ENCODE peak calls at places on chromosomes 5 and 9, in ten cellular contexts. E is brain microvascular endothelial cell, O is DND-41, V is PC-3, W is choroid plexus epithelial cell, J is psoas muscle, M is esophagus muscularis mucosa, N is spleen, T is tibial artery, L is BE2C. Q is an unnamed sample.

GRCh38 chr9:129081388-129081889 is 528 bp downstream of the DOLPP1 start:
- DNase-seq in L (no peak), M (no peak), E (no peak), O (no peak), N (peak; percentile 82), T (no peak), W (no peak), J (no peak), V (no peak), Q (no peak)

GRCh38 chr9:79572032-79572890 is 496 bp downstream of the TLE4 start:
- DNase-seq in L (peak; percentile 63), O (peak; percentile 24), W (peak; percentile 49), M (peak; percentile 91), J (peak; percentile 80), T (peak; percentile 34), E (peak; percentile 36), V (peak; percentile 39), N (peak; percentile 92), Q (peak; percentile 48)

GRCh38 chr5:175508896-175509295 is 30.5 kb downstream of the SFXN1 start:
- DNase-seq in T (no peak), W (no peak), J (no peak), M (no peak), E (no peak), O (no peak), N (no peak), L (no peak), V (no peak), Q (no peak)

GRCh38 chr9:69324549-69325401 is at the start of gene ENTREP1:
- DNase-seq in J (peak; percentile 87), E (no peak), O (no peak), N (peak; percentile 84), W (peak; percentile 10), L (peak; percentile 33), M (no peak), T (peak; percentile 32), V (peak; percentile 52), Q (peak; percentile 28)

GRCh38 chr9:120947222-120947621 is 20.6 kb upstream of the TRAF1 start:
- DNase-seq in L (no peak), M (no peak), J (no peak), T (no peak), W (no peak), V (peak; percentile 53), O (no peak), N (no peak), E (no peak), Q (no peak)

GRCh38 chr5:177565046-177565445 is 10.7 kb upstream of the FAM193B start:
- DNase-seq in N (no peak), J (no peak), V (no peak), M (no peak), T (no peak), O (no peak), L (no peak), E (no peak), W (no peak), Q (no peak)

GRCh38 chr9:86099695-86100364 is 472 bp upstream of the GOLM1 start:
- DNase-seq in T (peak; percentile 48), E (peak; percentile 63), O (no peak), J (no peak), V (peak; percentile 56), N (no peak), L (no peak), W (peak; percentile 74), M (no peak), Q (peak; percentile 22)

GRCh38 chr5:554284-554988 is 30.2 kb upstream of the SLC9A3 start:
- DNase-seq in V (no peak), E (no peak), J (no peak), M (no peak), T (peak; percentile 3), N (no peak), W (no peak), O (no peak), L (peak; percentile 2), Q (no peak)

GRCh38 chr9:126157826-126158431 is 168.7 kb upstream of the MVB12B start:
- DNase-seq in T (no peak), L (no peak), N (peak; percentile 22), O (no peak), V (no peak), W (no peak), E (no peak), M (peak; percentile 81), J (no peak), Q (no peak)

GRCh38 chr5:96067902-96068614 is 106.4 kb upstream of the ELL2 start:
- DNase-seq in O (no peak), E (peak; percentile 97), V (peak; percentile 90), T (no peak), L (no peak), M (no peak), W (peak; percentile 92), J (no peak), N (no peak), Q (no peak)

GRCh38 chr5:53403758-53404157 is 76.7 kb upstream of the FST start:
- DNase-seq in E (peak; percentile 50), M (no peak), N (no peak), L (no peak), V (no peak), J (no peak), W (peak; percentile 23), O (no peak), T (no peak), Q (no peak)

GRCh38 chr5:128498844-128499455 is 39.1 kb downstream of the FBN2 start:
- DNase-seq in N (no peak), E (peak; percentile 53), L (peak; percentile 12), W (peak; percentile 90), V (peak; percentile 70), O (no peak), T (no peak), M (no peak), J (no peak), Q (no peak)

GRCh38 chr5:146816775-146817387 is 61.7 kb downstream of the PPP2R2B start:
- DNase-seq in W (no peak), O (no peak), J (no peak), L (no peak), M (no peak), T (no peak), E (no peak), N (no peak), V (no peak), Q (no peak)

GRCh38 chr5:99949361-99949760 is 585.8 kb upstream of the FAM174A start:
- DNase-seq in M (no peak), J (no peak), N (peak; percentile 40), W (no peak), E (no peak), T (no peak), L (no peak), V (no peak), O (no peak), Q (no peak)

GRCh38 chr5:14700478-14701436 is 36.2 kb downstream of the OTULIN start:
- DNase-seq in E (no peak), N (no peak), M (no peak), V (no peak), L (no peak), O (no peak), J (no peak), W (peak; percentile 36), T (no peak), Q (no peak)

GRCh38 chr5:156147251-156147947 is 179.6 kb upstream of the SGCD start:
- DNase-seq in J (no peak), T (no peak), V (no peak), E (no peak), W (peak; percentile 1), O (no peak), N (no peak), L (no peak), M (no peak), Q (no peak)

GRCh38 chr5:36689225-36689624 is 82.8 kb downstream of the SLC1A3 start:
- DNase-seq in O (no peak), T (no peak), V (no peak), N (no peak), M (no peak), L (no peak), W (peak; percentile 55), E (no peak), J (no peak), Q (no peak)

GRCh38 chr5:126915496-126915895 is 114.9 kb downstream of the MARCHF3 start:
- DNase-seq in T (no peak), M (no peak), L (no peak), J (no peak), O (no peak), V (no peak), W (no peak), E (no peak), N (no peak), Q (no peak)
- TF ChIP-seq CTCF in T (no peak), M (no peak), L (no peak), J (no peak), O (no peak), V (no peak), W (no peak), E (no peak), N (no peak), Q (no peak)

DNA sequence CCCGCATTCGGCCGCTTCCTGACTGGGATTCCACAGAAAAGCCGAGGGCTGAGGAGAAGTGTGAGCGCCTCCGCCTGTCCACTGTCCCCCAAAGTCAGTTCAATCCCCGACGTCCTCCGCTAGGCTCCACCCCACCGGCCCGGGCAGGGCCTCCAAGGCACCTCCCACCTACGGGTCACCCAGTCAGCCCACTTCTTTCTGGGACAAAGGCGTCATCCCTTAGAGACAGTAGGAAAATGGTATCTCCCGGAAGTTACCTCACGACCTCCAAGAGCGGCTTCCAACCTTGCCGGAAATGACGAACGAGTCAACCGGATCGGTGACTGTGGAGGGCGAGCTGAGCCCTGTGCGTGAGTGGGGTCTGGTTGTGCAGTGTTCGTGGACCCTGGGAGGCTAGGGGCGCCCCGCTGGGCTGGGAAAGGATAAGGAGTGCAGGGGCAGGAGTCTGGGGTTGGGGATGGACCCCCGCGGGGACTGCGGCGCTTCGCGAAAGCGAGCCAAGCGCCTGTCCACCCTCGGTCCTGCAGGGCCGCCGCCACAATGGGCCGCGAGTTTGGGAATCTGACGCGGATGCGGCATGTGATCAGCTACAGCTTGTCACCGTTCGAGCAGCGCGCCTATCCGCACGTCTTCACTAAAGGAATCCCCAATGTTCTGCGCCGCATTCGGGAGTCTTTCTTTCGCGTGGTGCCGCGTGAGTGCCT is at the start of the genes GDF9 and UQCRQ:
- DNase-seq in J (peak; percentile 97), O (peak; percentile 94), N (peak; percentile 97), L (peak; percentile 96), E (peak; percentile 99), T (peak; percentile 95), V (peak; percentile 97), M (peak; percentile 98), W (peak; percentile 100), Q (peak; percentile 82)
- TF ChIP-seq CTCF in J (peak; percentile 12), O (peak; percentile 39), N (peak; percentile 13), L (peak; percentile 31), E (peak; percentile 45), T (no peak), V (peak; percentile 35), M (peak; percentile 18), W (peak; percentile 52), Q (no peak)

DNA sequence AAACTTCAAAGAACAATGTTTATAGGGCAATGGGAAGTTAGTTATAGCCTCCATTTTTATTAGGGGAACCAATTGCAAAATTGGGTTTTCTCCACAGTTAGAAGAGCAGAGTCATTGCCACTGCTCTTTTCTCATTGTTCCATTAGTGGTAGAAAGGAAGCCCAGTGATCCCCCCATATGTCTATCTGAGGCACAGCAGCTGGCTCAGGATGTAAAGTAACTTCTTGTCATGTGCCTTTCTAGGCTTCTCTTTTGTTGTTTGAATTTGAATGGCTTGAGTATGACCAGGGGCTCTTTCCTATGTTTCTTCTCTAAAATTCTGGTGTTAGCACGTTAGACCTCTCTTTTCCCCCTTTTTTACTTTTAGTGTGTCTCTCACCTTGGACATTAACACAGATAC is 61.2 kb downstream of the UBAP1 start:
- DNase-seq in V (no peak), J (no peak), L (no peak), E (no peak), O (no peak), T (no peak), M (no peak), N (no peak), W (no peak), Q (no peak)
- TF ChIP-seq CTCF in V (no peak), J (no peak), L (no peak), E (no peak), O (no peak), T (no peak), M (no peak), N (no peak), W (no peak), Q (no peak)

GRCh38 chr9:98410185-98410697 is 154.8 kb upstream of the TBC1D2 start:
- DNase-seq in W (peak; percentile 85), E (peak; percentile 65), L (peak; percentile 35), M (no peak), O (no peak), N (no peak), T (no peak), V (no peak), J (no peak), Q (peak; percentile 12)
- TF ChIP-seq CTCF in W (peak; percentile 64), E (peak; percentile 69), L (peak; percentile 57), M (no peak), O (no peak), N (no peak), T (no peak), V (no peak), J (no peak), Q (peak; percentile 39)

Q was measured in neural crest cell.